ENCODE peak calls at places on chromosomes 12 and 14, in four cellular contexts. One of them, this sample, is unnamed.

GRCh38 chr14:68663385-68664076 is 129.3 kb downstream of the ZFP36L1 start:
- DNase-seq in HepG2: no peak
- DNase-seq in K562: no peak
- DNase-seq in WTC11: no peak
- DNase-seq in this sample: no peak

GRCh38 chr12:12456637-12457036 is 99.8 kb downstream of the BORCS5 start:
- DNase-seq in HepG2: no peak
- DNase-seq in K562: no peak
- DNase-seq in WTC11: no peak
- DNase-seq in this sample: no peak

GRCh38 chr14:56172571-56172971 is 54.4 kb downstream of the PELI2 start:
- DNase-seq in HepG2: no peak
- DNase-seq in K562: no peak
- DNase-seq in WTC11: no peak
- DNase-seq in this sample: peak

GRCh38 chr12:53217049-53217929 is 10.2 kb upstream of the ITGB7 start:
- DNase-seq in HepG2: no peak
- DNase-seq in K562: no peak
- DNase-seq in WTC11: peak
- DNase-seq in this sample: peak

GRCh38 chr14:76955575-76956252 is 72.8 kb downstream of the IRF2BPL start:
- DNase-seq in HepG2: peak
- DNase-seq in K562: no peak
- DNase-seq in WTC11: no peak
- DNase-seq in this sample: no peak

GRCh38 chr12:49678711-49679110 is 28.5 kb downstream of the FMNL3 start:
- DNase-seq in HepG2: no peak
- DNase-seq in K562: no peak
- DNase-seq in WTC11: no peak
- DNase-seq in this sample: no peak

GRCh38 chr12:122064034-122064777 is 14.3 kb upstream of the MLXIP start:
- DNase-seq in HepG2: peak
- DNase-seq in K562: peak
- DNase-seq in WTC11: peak
- DNase-seq in this sample: peak

GRCh38 chr14:32435411-32435810 is 106.3 kb downstream of the AKAP6 start:
- DNase-seq in HepG2: no peak
- DNase-seq in K562: no peak
- DNase-seq in WTC11: no peak
- DNase-seq in this sample: no peak

GRCh38 chr14:63076476-63076875 is 31.2 kb upstream of the KCNH5 start:
- DNase-seq in HepG2: no peak
- DNase-seq in K562: no peak
- DNase-seq in WTC11: no peak
- DNase-seq in this sample: no peak

GRCh38 chr12:53743277-53744129 is 8.3 kb downstream of the CISTR start:
- DNase-seq in HepG2: peak
- DNase-seq in K562: peak
- DNase-seq in WTC11: peak
- DNase-seq in this sample: peak

GRCh38 chr14:69088523-69089445 is 64.1 kb downstream of the DCAF5 start:
- DNase-seq in HepG2: no peak
- DNase-seq in K562: no peak
- DNase-seq in WTC11: no peak
- DNase-seq in this sample: no peak

DNA sequence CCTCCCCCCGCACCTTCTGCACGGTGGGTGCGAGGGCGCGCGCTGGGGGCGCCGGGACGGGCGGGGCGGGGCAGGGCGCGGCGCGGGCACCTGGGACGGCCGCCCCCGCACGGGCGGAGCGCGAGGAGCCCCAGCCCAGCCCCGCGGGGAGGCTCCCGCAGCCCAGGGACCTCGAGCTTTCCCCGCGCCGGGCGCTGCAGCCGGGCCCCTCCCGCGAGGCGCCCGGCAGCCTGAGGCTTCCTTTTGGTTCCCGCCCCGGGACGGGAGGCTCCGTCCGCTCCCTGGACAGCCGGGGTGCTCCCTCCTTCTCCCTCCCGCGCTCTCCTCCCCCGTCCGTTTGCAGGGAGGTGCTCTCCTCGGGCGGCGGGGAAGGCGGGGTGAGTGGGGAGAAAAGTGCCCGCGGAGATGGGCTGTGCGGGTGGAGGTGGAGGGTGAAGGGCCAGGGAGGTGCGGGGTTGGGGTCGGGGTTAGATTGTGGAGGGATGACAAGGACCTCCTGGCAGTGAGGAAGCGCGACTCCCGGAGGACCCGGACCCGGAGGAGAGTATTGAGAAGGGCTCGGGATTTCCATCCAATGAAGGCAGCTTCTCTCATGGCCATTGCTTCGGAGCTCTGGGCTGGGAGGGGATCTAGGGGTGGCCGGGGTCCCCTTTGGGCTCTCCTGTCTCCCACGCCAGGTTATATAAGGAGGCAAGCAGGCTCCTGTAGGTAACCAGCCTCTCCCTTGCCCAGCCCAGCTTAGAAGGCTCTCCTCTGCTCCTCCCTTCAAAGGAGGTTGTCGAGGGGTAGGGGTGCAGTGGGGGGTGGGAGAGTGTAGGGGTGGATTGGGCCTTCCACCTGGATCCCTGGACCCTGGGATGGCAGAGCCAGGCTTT is 645 bp downstream of the JDP2 start:
- DNase-seq in HepG2: no peak
- DNase-seq in K562: peak
- DNase-seq in WTC11: peak
- DNase-seq in this sample: peak
- TF ChIP-seq NR3C1 in HepG2: no peak
- TF ChIP-seq NR3C1 in K562: no peak
- TF ChIP-seq NR3C1 in WTC11: no peak
- TF ChIP-seq NR3C1 in this sample: no peak

DNA sequence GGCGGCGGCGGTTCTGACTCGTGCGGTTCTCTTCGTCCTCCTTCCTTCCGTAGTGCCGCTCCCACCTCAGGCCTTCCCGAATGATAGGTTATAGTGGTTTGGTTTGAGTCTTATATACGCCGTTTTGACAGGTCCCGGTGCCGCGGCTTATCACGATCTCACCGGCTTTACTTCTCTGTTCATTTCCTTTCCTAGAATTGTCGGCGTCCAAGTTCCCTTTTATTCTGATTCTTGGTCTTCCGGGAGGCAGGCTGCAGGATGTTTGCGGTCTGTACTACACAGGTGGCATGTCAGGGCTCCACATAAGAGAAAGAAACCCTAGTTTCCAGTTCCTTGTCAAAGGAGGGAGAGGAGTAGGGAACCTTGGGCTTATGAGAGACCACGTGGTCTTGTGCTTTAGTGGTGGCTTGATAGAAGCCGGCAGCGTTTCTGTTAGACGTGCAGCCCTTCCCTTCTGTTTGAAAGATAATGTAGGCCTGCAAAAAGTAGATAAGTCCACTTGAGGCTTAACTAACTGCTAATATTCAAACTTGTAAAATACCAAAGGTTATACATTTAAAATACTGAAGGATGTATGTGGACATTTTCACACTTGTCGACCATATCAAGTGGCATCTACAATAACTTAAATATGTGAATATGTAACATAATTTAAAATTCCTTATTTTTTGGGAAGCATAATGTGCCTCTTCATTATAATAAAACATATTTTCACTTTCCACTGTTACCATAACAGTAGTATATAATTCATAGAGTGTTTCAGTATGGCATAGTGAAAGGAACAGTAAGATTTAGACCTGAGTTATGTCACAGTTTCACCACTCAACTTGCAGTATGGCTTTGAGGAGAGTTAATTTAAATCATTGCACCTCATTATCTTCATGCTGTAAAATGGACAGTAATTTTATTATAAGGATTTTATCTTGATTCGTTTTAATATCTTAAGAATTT is 804 bp downstream of the USP15 start:
- DNase-seq in HepG2: peak
- DNase-seq in K562: peak
- DNase-seq in WTC11: no peak
- DNase-seq in this sample: peak
- TF ChIP-seq NR3C1 in HepG2: no peak
- TF ChIP-seq NR3C1 in K562: no peak
- TF ChIP-seq NR3C1 in WTC11: no peak
- TF ChIP-seq NR3C1 in this sample: no peak

DNA sequence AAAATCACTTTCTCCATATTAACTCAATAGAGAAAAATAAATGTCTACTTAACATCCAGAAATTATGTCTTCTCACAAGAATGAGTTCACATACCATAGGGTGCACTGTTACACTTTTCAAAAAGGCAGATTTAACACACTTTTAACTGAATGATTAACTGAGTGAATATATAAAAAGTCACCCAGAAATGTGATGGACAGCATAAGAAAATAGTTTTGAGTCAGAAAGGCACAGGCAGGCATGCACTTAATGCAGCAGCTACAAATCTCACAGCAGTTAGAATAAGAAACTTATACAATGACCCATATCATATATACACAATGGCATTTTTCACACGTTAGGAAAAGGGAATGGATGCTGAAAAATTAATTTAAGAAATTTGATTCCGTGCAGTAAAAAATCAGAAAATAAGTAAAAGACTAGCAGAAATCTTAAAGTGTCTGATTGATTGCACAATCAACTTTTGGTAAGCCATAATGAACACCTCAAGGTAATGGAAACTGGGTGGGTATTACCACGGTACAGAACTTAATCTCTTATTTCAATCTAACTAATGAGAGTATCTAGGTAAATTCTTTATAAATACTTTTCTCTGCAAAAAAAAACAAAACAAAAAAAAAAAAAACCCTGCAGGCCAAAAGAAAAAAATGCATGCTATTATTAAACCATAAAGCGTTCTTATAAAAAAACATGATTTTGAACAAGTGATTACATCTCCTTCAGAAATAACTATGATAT is 3.5 kb downstream of the MED13L start:
- DNase-seq in HepG2: no peak
- DNase-seq in K562: no peak
- DNase-seq in WTC11: no peak
- DNase-seq in this sample: no peak
- TF ChIP-seq NR3C1 in HepG2: no peak
- TF ChIP-seq NR3C1 in K562: no peak
- TF ChIP-seq NR3C1 in WTC11: no peak
- TF ChIP-seq NR3C1 in this sample: no peak

GRCh38 chr12:87728936-87729593 is 300.1 kb downstream of the C12orf50 start:
- DNase-seq in HepG2: no peak
- DNase-seq in K562: no peak
- DNase-seq in WTC11: no peak
- DNase-seq in this sample: no peak
- TF ChIP-seq NR3C1 in HepG2: no peak
- TF ChIP-seq NR3C1 in K562: no peak
- TF ChIP-seq NR3C1 in WTC11: no peak
- TF ChIP-seq NR3C1 in this sample: no peak

DNA sequence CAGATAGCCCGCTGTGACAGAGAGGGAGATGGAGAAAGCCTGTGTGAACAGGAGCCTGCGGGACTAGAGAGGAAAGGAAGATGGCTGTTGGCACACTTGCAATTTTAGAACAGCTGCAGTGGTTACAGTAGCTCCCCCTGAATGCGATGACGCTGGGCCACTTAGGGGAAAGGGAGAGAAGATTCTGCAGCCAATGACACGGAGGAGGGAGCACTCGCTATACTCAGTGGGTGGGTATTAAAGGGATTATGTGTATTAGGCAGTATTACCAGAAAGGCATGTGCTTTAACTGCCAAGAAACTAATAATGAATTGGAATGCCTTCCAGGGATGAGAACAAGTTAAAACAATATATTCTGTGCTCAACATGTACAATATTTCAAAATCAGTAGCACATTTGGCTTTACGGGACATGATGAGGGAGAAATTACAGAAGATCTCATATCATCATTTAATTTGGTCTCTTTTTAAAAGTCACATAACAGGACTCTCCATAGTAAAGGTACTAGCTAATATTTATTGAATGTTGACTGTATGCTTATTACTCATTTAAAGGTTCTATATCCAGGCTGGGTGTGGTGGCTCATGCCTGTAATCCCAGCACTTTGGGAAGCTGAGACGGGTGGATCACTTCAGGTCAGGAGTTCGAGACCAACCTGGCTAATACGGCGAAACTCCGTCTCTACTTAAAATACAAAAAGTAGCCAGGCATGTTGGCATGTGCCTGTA is 35.9 kb upstream of the FOS start:
- DNase-seq in HepG2: no peak
- DNase-seq in K562: no peak
- DNase-seq in WTC11: no peak
- DNase-seq in this sample: no peak
- TF ChIP-seq NR3C1 in HepG2: no peak
- TF ChIP-seq NR3C1 in K562: no peak
- TF ChIP-seq NR3C1 in WTC11: no peak
- TF ChIP-seq NR3C1 in this sample: no peak

GRCh38 chr14:80427101-80427500 is 215.8 kb upstream of the DIO2 start:
- DNase-seq in HepG2: no peak
- DNase-seq in K562: no peak
- DNase-seq in WTC11: no peak
- DNase-seq in this sample: no peak
- TF ChIP-seq NR3C1 in HepG2: no peak
- TF ChIP-seq NR3C1 in K562: no peak
- TF ChIP-seq NR3C1 in WTC11: no peak
- TF ChIP-seq NR3C1 in this sample: no peak

GRCh38 chr14:28163897-28164296 is 602.7 kb upstream of the FOXG1 start:
- DNase-seq in HepG2: no peak
- DNase-seq in K562: no peak
- DNase-seq in WTC11: no peak
- DNase-seq in this sample: no peak
- TF ChIP-seq NR3C1 in HepG2: no peak
- TF ChIP-seq NR3C1 in K562: no peak
- TF ChIP-seq NR3C1 in WTC11: no peak
- TF ChIP-seq NR3C1 in this sample: no peak

GRCh38 chr12:117842630-117843029 is 126.2 kb downstream of the KSR2 start:
- DNase-seq in HepG2: no peak
- DNase-seq in K562: no peak
- DNase-seq in WTC11: peak
- DNase-seq in this sample: no peak

GRCh38 chr12:117842220-117842619 is 126.6 kb downstream of the KSR2 start:
- DNase-seq in HepG2: no peak
- DNase-seq in K562: no peak
- DNase-seq in WTC11: no peak
- DNase-seq in this sample: no peak

GRCh38 chr12:117847371-117847770 is 121.4 kb downstream of the KSR2 start:
- DNase-seq in HepG2: no peak
- DNase-seq in K562: no peak
- DNase-seq in WTC11: no peak
- DNase-seq in this sample: no peak

GRCh38 chr12:117844114-117844513 is 124.7 kb downstream of the KSR2 start:
- DNase-seq in HepG2: no peak
- DNase-seq in K562: no peak
- DNase-seq in WTC11: no peak
- DNase-seq in this sample: no peak

GRCh38 chr12:117845271-117845904 is 123.4 kb downstream of the KSR2 start:
- DNase-seq in HepG2: no peak
- DNase-seq in K562: no peak
- DNase-seq in WTC11: no peak
- DNase-seq in this sample: no peak
- TF ChIP-seq NR3C1 in HepG2: no peak
- TF ChIP-seq NR3C1 in K562: no peak
- TF ChIP-seq NR3C1 in WTC11: no peak
- TF ChIP-seq NR3C1 in this sample: no peak

DNA sequence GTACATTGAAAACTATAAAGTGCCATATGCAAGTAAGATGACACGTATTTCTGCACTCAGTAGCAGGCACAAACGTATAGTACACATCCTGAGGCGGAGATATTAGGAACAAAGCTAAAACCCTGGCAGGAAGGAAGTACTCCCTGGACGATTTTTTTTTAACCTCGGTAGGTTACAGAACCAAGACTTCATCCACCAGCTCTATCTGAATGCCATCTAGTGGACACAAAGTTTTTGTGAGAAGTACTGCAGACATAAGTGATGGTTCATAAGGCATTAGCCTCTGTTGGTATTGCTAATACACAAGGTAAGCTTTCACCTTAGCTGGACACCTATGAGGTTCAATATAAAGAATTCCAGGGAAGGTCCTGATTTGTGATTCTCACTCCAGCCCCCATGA is 83.0 kb upstream of the CCDC196 start:
- DNase-seq in HepG2: peak
- DNase-seq in K562: no peak
- DNase-seq in WTC11: no peak
- DNase-seq in this sample: peak
- TF ChIP-seq NR3C1 in HepG2: no peak
- TF ChIP-seq NR3C1 in K562: no peak
- TF ChIP-seq NR3C1 in WTC11: no peak
- TF ChIP-seq NR3C1 in this sample: no peak